ENCODE peak calls at places on chromosomes 7 and 10, in six cellular contexts. W is kidney epithelial cell, F is astrocyte of the cerebellum, L is fibroblast of villous mesenchyme, T is A549, O is IMR-90. X is an unnamed sample.

GRCh38 chr10:94500063-94500462 is 45.5 kb upstream of the HELLS start:
- DNase-seq in W (no peak), F (no peak), L (peak), T (no peak), O (no peak), X (no peak)

GRCh38 chr7:29319719-29320521 is 125.3 kb downstream of the CHN2 start:
- DNase-seq in W (no peak), F (no peak), L (no peak), T (no peak), O (no peak), X (no peak)

GRCh38 chr10:36148207-36148606 is 506.1 kb upstream of the FZD8 start:
- DNase-seq in W (no peak), F (no peak), L (no peak), T (no peak), O (peak), X (no peak)

GRCh38 chr10:89342219-89342966 is 14.6 kb downstream of the IFIT3 start:
- DNase-seq in W (no peak), F (peak), L (peak), T (peak), O (peak), X (no peak)

GRCh38 chr7:91079491-91079890 is 184.7 kb upstream of the FZD1 start:
- DNase-seq in W (no peak), F (peak), L (peak), T (no peak), O (peak), X (no peak)

GRCh38 chr10:132575320-132576201 is 38.0 kb downstream of the INPP5A start:
- DNase-seq in W (peak), F (peak), L (peak), T (no peak), O (peak), X (peak)

GRCh38 chr7:51265066-51265907 is 51.3 kb downstream of the COBL start:
- DNase-seq in W (no peak), F (no peak), L (no peak), T (no peak), O (no peak), X (no peak)

GRCh38 chr10:50216894-50217293 is 34.4 kb downstream of the ASAH2 start:
- DNase-seq in W (no peak), F (peak), L (no peak), T (no peak), O (peak), X (no peak)

GRCh38 chr7:107643407-107643806 is 17.2 kb upstream of the SLC26A4 start:
- DNase-seq in W (no peak), F (peak), L (peak), T (no peak), O (peak), X (no peak)

GRCh38 chr7:29641651-29642050 is 78.0 kb downstream of the PRR15 start:
- DNase-seq in W (no peak), F (no peak), L (no peak), T (no peak), O (no peak), X (no peak)

GRCh38 chr10:24706479-24707118 is 17.1 kb downstream of the ARHGAP21 start:
- DNase-seq in W (peak), F (peak), L (peak), T (peak), O (peak), X (no peak)

GRCh38 chr10:35641430-35642015 is 573 bp downstream of the FZD8 start:
- DNase-seq in W (no peak), F (no peak), L (peak), T (peak), O (peak), X (peak)

GRCh38 chr7:155001756-155002410 is 1.0 kb downstream of the PAXIP1 start:
- DNase-seq in W (no peak), F (no peak), L (no peak), T (peak), O (no peak), X (peak)

GRCh38 chr7:36506130-36506794 is 116.6 kb downstream of the ANLN start:
- DNase-seq in W (no peak), F (no peak), L (no peak), T (no peak), O (no peak), X (no peak)

GRCh38 chr10:73998623-73999622 is 1.0 kb downstream of the VCL start:
- DNase-seq in W (peak), F (peak), L (peak), T (peak), O (peak), X (no peak)

GRCh38 chr7:111639894-111640293 is 77.6 kb upstream of the IMMP2L start:
- DNase-seq in W (no peak), F (no peak), L (peak), T (no peak), O (peak), X (no peak)

GRCh38 chr10:79104264-79104954 is 35.6 kb downstream of the ZMIZ1 start:
- DNase-seq in W (no peak), F (peak), L (peak), T (no peak), O (peak), X (no peak)

GRCh38 chr7:43560742-43561330 is 22.1 kb upstream of the STK17A start:
- DNase-seq in W (no peak), F (no peak), L (no peak), T (no peak), O (no peak), X (no peak)

GRCh38 chr7:79823246-79823951 is 311.2 kb upstream of the GNAI1 start:
- DNase-seq in W (no peak), F (no peak), L (peak), T (no peak), O (peak), X (no peak)

GRCh38 chr10:79328737-79329504 is 18.3 kb upstream of the PPIF start:
- DNase-seq in W (no peak), F (no peak), L (no peak), T (peak), O (peak), X (no peak)

GRCh38 chr10:112275512-112276245 is 7.5 kb upstream of the TECTB start:
- DNase-seq in W (no peak), F (no peak), L (no peak), T (no peak), O (no peak), X (no peak)

GRCh38 chr10:80544316-80544953 is 6.7 kb downstream of the SH2D4B start:
- DNase-seq in W (no peak), F (no peak), L (no peak), T (no peak), O (no peak), X (no peak)

GRCh38 chr7:25216837-25217236 is 11.4 kb downstream of the NPVF start:
- DNase-seq in W (peak), F (peak), L (peak), T (no peak), O (peak), X (peak)

GRCh38 chr7:157158400-157158799 is 19.7 kb downstream of the UBE3C start:
- DNase-seq in W (no peak), F (no peak), L (no peak), T (no peak), O (no peak), X (no peak)

GRCh38 chr10:5442056-5442989 is 30.0 kb downstream of the NET1 start:
- DNase-seq in W (no peak), F (peak), L (peak), T (peak), O (peak), X (peak)

GRCh38 chr7:101947899-101948298 is 130.5 kb downstream of the CUX1 start:
- DNase-seq in W (no peak), F (no peak), L (peak), T (no peak), O (no peak), X (no peak)

GRCh38 chr10:109978481-109978880 is 29.3 kb upstream of the ADD3 start:
- DNase-seq in W (no peak), F (no peak), L (peak), T (no peak), O (peak), X (peak)

GRCh38 chr10:6580279-6581029 is 378 bp upstream of the PRKCQ start:
- DNase-seq in W (no peak), F (no peak), L (peak), T (peak), O (peak), X (peak)

GRCh38 chr10:1174022-1174421 is 117.8 kb downstream of the WDR37 start:
- DNase-seq in W (no peak), F (no peak), L (no peak), T (no peak), O (no peak), X (no peak)

GRCh38 chr7:32164341-32164996 is 94.3 kb upstream of the PDE1C start:
- DNase-seq in W (no peak), F (peak), L (peak), T (peak), O (peak), X (no peak)

GRCh38 chr7:35248576-35249536 is 5.0 kb downstream of the TBX20 start:
- DNase-seq in W (no peak), F (no peak), L (no peak), T (no peak), O (no peak), X (no peak)

GRCh38 chr10:86798636-86799035 is 42.2 kb downstream of the BMPR1A start:
- DNase-seq in W (no peak), F (no peak), L (peak), T (no peak), O (peak), X (peak)

GRCh38 chr7:41030673-41031072 is 672.2 kb downstream of the INHBA start:
- DNase-seq in W (no peak), F (no peak), L (no peak), T (no peak), O (peak), X (no peak)

GRCh38 chr7:45153238-45153637 is 4.4 kb upstream of the RAMP3 start:
- DNase-seq in W (no peak), F (no peak), L (no peak), T (no peak), O (peak), X (no peak)
- TF ChIP-seq CTCF in W (no peak), F (no peak), L (no peak), T (no peak), O (no peak), X (no peak)

DNA sequence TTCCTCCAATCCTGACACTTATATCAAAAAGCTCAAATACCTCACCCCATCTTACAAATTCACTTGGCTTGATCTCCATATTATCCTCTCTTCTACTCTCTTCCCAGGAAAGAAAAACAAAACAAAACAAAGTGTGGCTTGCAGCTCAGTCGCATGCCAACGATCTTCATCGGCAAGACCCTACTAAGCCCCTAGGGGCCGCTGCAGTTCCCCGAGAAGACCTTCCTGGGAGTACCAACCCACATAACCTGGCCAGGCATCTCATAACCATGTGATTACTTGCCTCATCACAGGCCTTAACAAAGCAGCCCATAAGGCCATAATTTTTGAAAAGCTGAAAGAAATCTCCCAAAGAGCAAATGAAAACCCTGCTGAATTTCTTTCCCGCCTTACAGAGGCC is 103.7 kb downstream of the ZNF92 start:
- DNase-seq in W (no peak), F (no peak), L (peak), T (peak), O (peak), X (no peak)
- TF ChIP-seq CTCF in W (no peak), F (peak), L (peak), T (no peak), O (no peak), X (no peak)

GRCh38 chr10:72567884-72568283 is 58.0 kb downstream of the MICU1 start:
- DNase-seq in W (no peak), F (no peak), L (peak), T (peak), O (no peak), X (peak)
- TF ChIP-seq CTCF in W (peak), F (peak), L (peak), T (peak), O (peak), X (peak)

DNA sequence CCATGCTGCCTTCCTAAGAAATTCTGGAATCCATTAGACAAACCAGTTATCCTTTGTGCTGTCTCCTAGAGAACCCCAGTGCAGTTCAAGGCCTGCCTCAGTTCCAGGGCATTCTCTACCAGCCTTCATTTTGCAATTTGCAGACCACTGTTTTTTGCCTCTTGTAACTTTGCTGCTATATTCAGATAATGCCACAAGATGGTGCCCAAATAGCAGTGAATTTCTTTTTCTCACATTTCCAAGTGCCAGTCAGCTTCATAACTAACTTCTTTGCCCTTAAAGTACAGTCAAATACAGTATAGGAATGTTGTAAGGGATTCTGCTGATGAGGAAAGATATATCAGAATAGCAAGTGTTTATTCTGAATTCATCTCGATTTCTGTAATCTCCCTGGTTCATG is 25.2 kb downstream of the LOXL4 start:
- DNase-seq in W (no peak), F (peak), L (peak), T (no peak), O (peak), X (no peak)
- TF ChIP-seq CTCF in W (peak), F (peak), L (peak), T (peak), O (peak), X (no peak)

DNA sequence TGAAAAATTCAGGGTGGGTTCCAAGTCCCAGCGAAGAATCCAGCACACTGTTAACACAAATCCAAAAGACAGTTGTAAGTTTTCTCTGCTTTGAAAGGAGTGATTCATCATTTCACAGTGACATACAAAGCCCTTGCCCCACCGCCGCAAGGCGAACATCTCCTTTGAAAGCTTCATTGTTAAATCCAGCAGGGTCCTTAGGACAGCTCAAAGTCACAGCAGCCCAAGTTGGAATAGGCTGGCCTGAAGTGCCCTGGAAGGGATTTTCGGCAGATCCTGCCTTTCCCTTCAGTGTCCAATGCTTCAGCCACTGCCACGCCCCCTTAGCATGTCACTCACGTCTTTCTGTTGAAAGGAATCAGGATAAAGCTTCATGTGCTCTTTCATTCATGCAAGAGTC is 526.1 kb downstream of the CALN1 start:
- DNase-seq in W (no peak), F (no peak), L (no peak), T (no peak), O (no peak), X (no peak)
- TF ChIP-seq CTCF in W (no peak), F (no peak), L (no peak), T (no peak), O (no peak), X (no peak)

GRCh38 chr10:18687706-18688105 is 28.5 kb downstream of the ARL5B start:
- DNase-seq in W (no peak), F (no peak), L (no peak), T (no peak), O (no peak), X (no peak)

GRCh38 chr10:18685555-18685954 is 26.3 kb downstream of the ARL5B start:
- DNase-seq in W (no peak), F (no peak), L (no peak), T (no peak), O (no peak), X (no peak)

GRCh38 chr10:18687195-18687594 is 28.0 kb downstream of the ARL5B start:
- DNase-seq in W (no peak), F (no peak), L (no peak), T (no peak), O (peak), X (no peak)

GRCh38 chr10:18690541-18690940 is 31.3 kb downstream of the ARL5B start:
- DNase-seq in W (no peak), F (no peak), L (no peak), T (no peak), O (no peak), X (no peak)

GRCh38 chr10:18689498-18689897 is 30.3 kb downstream of the ARL5B start:
- DNase-seq in W (no peak), F (peak), L (peak), T (no peak), O (peak), X (no peak)
- TF ChIP-seq CTCF in W (peak), F (peak), L (peak), T (peak), O (peak), X (no peak)

DNA sequence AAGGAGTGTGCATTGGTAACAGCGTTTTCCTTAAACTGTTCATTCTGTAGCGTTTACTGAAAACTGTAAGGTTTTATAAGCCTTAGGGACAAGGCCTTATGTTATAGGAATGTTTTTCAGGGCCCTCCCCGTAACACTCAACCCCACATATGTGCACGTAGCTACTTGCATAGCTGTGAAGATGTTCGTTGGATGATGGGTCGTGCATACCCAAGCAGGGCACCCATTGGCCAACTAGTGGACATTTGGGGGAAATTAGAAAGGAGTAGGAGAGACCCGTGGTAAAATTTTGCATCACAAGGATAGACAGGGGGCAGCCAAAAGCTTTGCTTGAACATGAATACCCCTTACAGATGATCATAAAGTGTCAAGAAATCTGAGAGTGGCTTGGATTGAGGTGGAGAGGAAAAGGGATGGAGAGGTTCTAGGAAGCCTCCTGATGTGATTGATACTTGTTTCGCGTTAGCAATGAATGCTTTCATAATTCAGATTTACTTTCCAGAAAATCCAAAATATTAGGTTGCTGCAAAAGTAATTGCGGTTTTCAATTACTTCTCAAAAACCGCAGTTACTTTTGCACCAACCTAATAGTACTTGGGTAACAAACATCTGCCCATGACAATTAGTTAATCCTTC is 878 bp downstream of the SEC61A2 start:
- DNase-seq in W (peak), F (peak), L (peak), T (peak), O (peak), X (peak)
- TF ChIP-seq CTCF in W (peak), F (peak), L (peak), T (peak), O (peak), X (peak)

DNA sequence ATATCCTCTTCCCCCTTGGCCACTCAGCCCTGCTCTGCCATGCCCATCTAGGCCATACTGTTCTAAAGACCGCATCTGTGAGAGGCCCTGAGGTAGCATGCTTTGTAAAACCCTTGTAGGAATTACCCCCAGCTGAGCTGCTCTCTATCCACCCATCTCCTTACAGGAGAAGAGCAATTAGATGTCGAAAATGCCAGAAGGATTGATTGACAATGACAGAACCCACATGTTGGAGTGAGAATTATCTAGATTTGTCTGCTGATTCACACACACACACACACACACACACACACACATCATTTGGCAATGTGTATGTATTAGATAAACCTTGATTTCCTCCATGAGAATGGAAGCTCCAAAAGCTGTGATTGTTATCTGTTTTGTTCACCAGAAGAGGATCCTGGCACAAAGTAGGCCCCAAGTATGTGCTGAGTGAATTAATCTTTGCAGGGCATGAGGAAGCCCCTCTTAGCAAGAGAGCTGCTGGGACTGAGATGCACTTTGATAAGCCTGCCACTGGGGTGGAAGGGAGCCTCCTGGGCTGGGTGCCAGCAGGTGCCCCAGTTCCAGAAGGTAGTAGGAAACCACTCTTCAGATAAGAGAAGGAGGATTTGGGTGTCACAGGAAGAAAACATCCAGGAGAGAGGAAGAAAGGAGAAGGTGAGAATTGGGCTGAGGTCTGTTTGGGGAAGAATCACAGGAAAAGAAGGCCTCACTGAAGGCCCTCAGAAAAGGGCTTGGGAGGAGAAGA is 187.5 kb upstream of the ADO start:
- DNase-seq in W (no peak), F (no peak), L (no peak), T (no peak), O (no peak), X (no peak)
- TF ChIP-seq CTCF in W (no peak), F (no peak), L (no peak), T (no peak), O (no peak), X (no peak)

DNA sequence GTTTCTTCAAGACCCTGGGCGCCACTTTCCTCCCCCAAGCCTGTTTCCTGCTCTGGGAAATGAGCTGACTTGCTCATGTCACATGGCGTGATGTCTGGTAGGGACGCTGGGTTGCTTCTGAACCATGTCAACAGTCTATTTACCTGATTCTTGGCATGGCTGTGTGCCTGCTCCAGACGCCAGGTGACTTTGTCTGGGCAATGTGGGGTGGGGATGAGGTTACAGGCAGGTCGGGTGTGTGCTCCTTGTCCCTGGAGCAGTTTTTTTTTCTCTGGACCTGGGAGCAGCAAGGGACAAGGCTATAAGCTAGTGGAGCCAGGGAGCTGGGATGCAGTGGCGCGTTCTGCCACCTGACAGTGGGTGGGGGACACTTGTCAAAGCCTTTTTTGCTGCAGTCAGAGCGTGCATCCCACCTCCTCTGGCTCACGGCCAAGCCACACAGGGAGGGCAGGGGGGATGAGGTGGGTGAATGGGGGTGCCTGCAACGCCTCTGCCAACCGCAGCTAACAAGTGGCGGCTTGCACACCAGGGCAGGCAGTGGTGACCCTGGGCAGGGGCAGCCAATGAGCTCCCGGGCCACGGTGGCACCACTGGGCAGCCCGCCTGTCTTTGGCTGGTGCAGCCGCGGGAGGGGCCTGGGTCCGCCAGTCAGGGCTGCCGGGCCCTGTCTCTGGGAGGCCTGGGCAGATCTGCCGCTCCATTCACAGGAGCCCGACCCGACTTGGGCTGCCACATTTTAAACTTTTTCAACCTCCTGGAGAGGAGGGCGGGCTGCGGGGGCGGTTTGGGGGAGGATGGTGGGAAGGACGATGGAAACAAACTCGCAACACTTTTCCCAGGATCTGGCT is 22.9 kb downstream of the DNAJB12 start:
- DNase-seq in W (peak), F (no peak), L (peak), T (no peak), O (peak), X (peak)
- TF ChIP-seq CTCF in W (peak), F (no peak), L (peak), T (no peak), O (no peak), X (no peak)